ENCODE peak calls at places on chromosomes 7 and 10, in ten cellular contexts. One of them, this sample, is unnamed.

GRCh38 chr10:110783509-110784103 is 88.1 kb upstream of the PDCD4 start:
- DNase-seq in fibroblast of mammary gland: peak
- DNase-seq in mesothelial cell of epicardium: no peak
- DNase-seq in type B pancreatic cell: no peak
- DNase-seq in mucosa of descending colon: peak
- DNase-seq in body of pancreas: peak
- DNase-seq in astrocyte of the spinal cord: no peak
- DNase-seq in left ventricle myocardium inferior: no peak
- DNase-seq in PC-3: no peak
- DNase-seq in colonic mucosa: no peak
- DNase-seq in this sample: peak

GRCh38 chr7:144437370-144438191 is 34.1 kb upstream of the NOBOX start:
- DNase-seq in fibroblast of mammary gland: peak
- DNase-seq in mesothelial cell of epicardium: no peak
- DNase-seq in type B pancreatic cell: no peak
- DNase-seq in mucosa of descending colon: peak
- DNase-seq in body of pancreas: peak
- DNase-seq in astrocyte of the spinal cord: peak
- DNase-seq in left ventricle myocardium inferior: no peak
- DNase-seq in PC-3: peak
- DNase-seq in colonic mucosa: peak
- DNase-seq in this sample: peak

GRCh38 chr10:101779544-101780186 is 3.6 kb downstream of the NPM3 start:
- DNase-seq in fibroblast of mammary gland: peak
- DNase-seq in mesothelial cell of epicardium: peak
- DNase-seq in type B pancreatic cell: peak
- DNase-seq in mucosa of descending colon: peak
- DNase-seq in body of pancreas: peak
- DNase-seq in astrocyte of the spinal cord: peak
- DNase-seq in left ventricle myocardium inferior: peak
- DNase-seq in PC-3: peak
- DNase-seq in colonic mucosa: peak
- DNase-seq in this sample: peak

GRCh38 chr7:37033141-37033540 is 308.8 kb upstream of the AOAH start:
- DNase-seq in fibroblast of mammary gland: no peak
- DNase-seq in mesothelial cell of epicardium: no peak
- DNase-seq in type B pancreatic cell: no peak
- DNase-seq in mucosa of descending colon: no peak
- DNase-seq in body of pancreas: no peak
- DNase-seq in astrocyte of the spinal cord: no peak
- DNase-seq in left ventricle myocardium inferior: no peak
- DNase-seq in PC-3: no peak
- DNase-seq in colonic mucosa: no peak
- DNase-seq in this sample: no peak

GRCh38 chr10:126634915-126635314 is 35.6 kb downstream of the C10orf90 start:
- DNase-seq in fibroblast of mammary gland: no peak
- DNase-seq in mesothelial cell of epicardium: no peak
- DNase-seq in type B pancreatic cell: no peak
- DNase-seq in mucosa of descending colon: no peak
- DNase-seq in body of pancreas: no peak
- DNase-seq in astrocyte of the spinal cord: peak
- DNase-seq in left ventricle myocardium inferior: no peak
- DNase-seq in PC-3: peak
- DNase-seq in colonic mucosa: no peak
- DNase-seq in this sample: peak

GRCh38 chr10:27794157-27794556 is 48.5 kb upstream of the MKX start:
- DNase-seq in fibroblast of mammary gland: peak
- DNase-seq in mesothelial cell of epicardium: no peak
- DNase-seq in type B pancreatic cell: no peak
- DNase-seq in mucosa of descending colon: peak
- DNase-seq in body of pancreas: no peak
- DNase-seq in astrocyte of the spinal cord: no peak
- DNase-seq in left ventricle myocardium inferior: no peak
- DNase-seq in PC-3: no peak
- DNase-seq in colonic mucosa: peak
- DNase-seq in this sample: peak

GRCh38 chr10:28897617-28898464 is 220.5 kb downstream of the BAMBI start:
- DNase-seq in fibroblast of mammary gland: no peak
- DNase-seq in mesothelial cell of epicardium: no peak
- DNase-seq in type B pancreatic cell: no peak
- DNase-seq in mucosa of descending colon: no peak
- DNase-seq in body of pancreas: no peak
- DNase-seq in astrocyte of the spinal cord: no peak
- DNase-seq in left ventricle myocardium inferior: peak
- DNase-seq in PC-3: no peak
- DNase-seq in colonic mucosa: no peak
- DNase-seq in this sample: peak

GRCh38 chr7:27118580-27118979 is 12.0 kb downstream of the HOXA4 start:
- DNase-seq in fibroblast of mammary gland: no peak
- DNase-seq in mesothelial cell of epicardium: no peak
- DNase-seq in type B pancreatic cell: no peak
- DNase-seq in mucosa of descending colon: peak
- DNase-seq in body of pancreas: no peak
- DNase-seq in astrocyte of the spinal cord: no peak
- DNase-seq in left ventricle myocardium inferior: no peak
- DNase-seq in PC-3: no peak
- DNase-seq in colonic mucosa: peak
- DNase-seq in this sample: no peak

GRCh38 chr7:131365876-131366275 is 38.2 kb downstream of the MKLN1 start:
- DNase-seq in fibroblast of mammary gland: peak
- DNase-seq in mesothelial cell of epicardium: no peak
- DNase-seq in type B pancreatic cell: no peak
- DNase-seq in mucosa of descending colon: no peak
- DNase-seq in body of pancreas: no peak
- DNase-seq in astrocyte of the spinal cord: peak
- DNase-seq in left ventricle myocardium inferior: no peak
- DNase-seq in PC-3: no peak
- DNase-seq in colonic mucosa: no peak
- DNase-seq in this sample: peak

GRCh38 chr7:138625849-138626230 is 75.3 kb downstream of the SVOPL start:
- DNase-seq in fibroblast of mammary gland: no peak
- DNase-seq in mesothelial cell of epicardium: no peak
- DNase-seq in type B pancreatic cell: no peak
- DNase-seq in mucosa of descending colon: no peak
- DNase-seq in body of pancreas: no peak
- DNase-seq in astrocyte of the spinal cord: no peak
- DNase-seq in left ventricle myocardium inferior: no peak
- DNase-seq in PC-3: no peak
- DNase-seq in colonic mucosa: no peak
- DNase-seq in this sample: no peak

GRCh38 chr7:112202819-112203218 is 3.4 kb downstream of the DOCK4 start:
- DNase-seq in fibroblast of mammary gland: no peak
- DNase-seq in mesothelial cell of epicardium: no peak
- DNase-seq in type B pancreatic cell: no peak
- DNase-seq in mucosa of descending colon: peak
- DNase-seq in body of pancreas: peak
- DNase-seq in astrocyte of the spinal cord: no peak
- DNase-seq in left ventricle myocardium inferior: no peak
- DNase-seq in PC-3: peak
- DNase-seq in colonic mucosa: peak
- DNase-seq in this sample: peak

GRCh38 chr10:127193125-127193524 is 3.3 kb downstream of the INSYN2A start:
- DNase-seq in fibroblast of mammary gland: peak
- DNase-seq in mesothelial cell of epicardium: no peak
- DNase-seq in type B pancreatic cell: no peak
- DNase-seq in mucosa of descending colon: no peak
- DNase-seq in body of pancreas: no peak
- DNase-seq in astrocyte of the spinal cord: peak
- DNase-seq in left ventricle myocardium inferior: no peak
- DNase-seq in PC-3: no peak
- DNase-seq in colonic mucosa: no peak
- DNase-seq in this sample: peak

GRCh38 chr10:99870051-99870730 is 87.8 kb downstream of the ABCC2 start:
- DNase-seq in fibroblast of mammary gland: no peak
- DNase-seq in mesothelial cell of epicardium: no peak
- DNase-seq in type B pancreatic cell: no peak
- DNase-seq in mucosa of descending colon: no peak
- DNase-seq in body of pancreas: no peak
- DNase-seq in astrocyte of the spinal cord: peak
- DNase-seq in left ventricle myocardium inferior: no peak
- DNase-seq in PC-3: no peak
- DNase-seq in colonic mucosa: no peak
- DNase-seq in this sample: no peak

GRCh38 chr10:93034426-93034825 is 26.2 kb upstream of the CYP26C1 start:
- DNase-seq in fibroblast of mammary gland: no peak
- DNase-seq in mesothelial cell of epicardium: no peak
- DNase-seq in type B pancreatic cell: no peak
- DNase-seq in mucosa of descending colon: no peak
- DNase-seq in body of pancreas: no peak
- DNase-seq in astrocyte of the spinal cord: no peak
- DNase-seq in left ventricle myocardium inferior: no peak
- DNase-seq in PC-3: no peak
- DNase-seq in colonic mucosa: no peak
- DNase-seq in this sample: peak

GRCh38 chr10:93039110-93039509 is 21.5 kb upstream of the CYP26C1 start:
- DNase-seq in fibroblast of mammary gland: peak
- DNase-seq in mesothelial cell of epicardium: no peak
- DNase-seq in type B pancreatic cell: no peak
- DNase-seq in mucosa of descending colon: no peak
- DNase-seq in body of pancreas: no peak
- DNase-seq in astrocyte of the spinal cord: no peak
- DNase-seq in left ventricle myocardium inferior: no peak
- DNase-seq in PC-3: no peak
- DNase-seq in colonic mucosa: no peak
- DNase-seq in this sample: peak

GRCh38 chr10:93039721-93040120 is 20.9 kb upstream of the CYP26C1 start:
- DNase-seq in fibroblast of mammary gland: peak
- DNase-seq in mesothelial cell of epicardium: no peak
- DNase-seq in type B pancreatic cell: no peak
- DNase-seq in mucosa of descending colon: peak
- DNase-seq in body of pancreas: no peak
- DNase-seq in astrocyte of the spinal cord: peak
- DNase-seq in left ventricle myocardium inferior: no peak
- DNase-seq in PC-3: peak
- DNase-seq in colonic mucosa: no peak
- DNase-seq in this sample: peak
- TF ChIP-seq CTCF in fibroblast of mammary gland: peak
- TF ChIP-seq CTCF in mesothelial cell of epicardium: no peak
- TF ChIP-seq CTCF in type B pancreatic cell: peak
- TF ChIP-seq CTCF in mucosa of descending colon: peak
- TF ChIP-seq CTCF in body of pancreas: no peak
- TF ChIP-seq CTCF in astrocyte of the spinal cord: peak
- TF ChIP-seq CTCF in left ventricle myocardium inferior: peak
- TF ChIP-seq CTCF in PC-3: peak
- TF ChIP-seq CTCF in colonic mucosa: peak
- TF ChIP-seq CTCF in this sample: peak

GRCh38 chr10:85317827-85318226 is 989.4 kb downstream of the CCSER2 start:
- DNase-seq in fibroblast of mammary gland: no peak
- DNase-seq in mesothelial cell of epicardium: no peak
- DNase-seq in type B pancreatic cell: no peak
- DNase-seq in mucosa of descending colon: no peak
- DNase-seq in body of pancreas: no peak
- DNase-seq in astrocyte of the spinal cord: no peak
- DNase-seq in left ventricle myocardium inferior: no peak
- DNase-seq in PC-3: no peak
- DNase-seq in colonic mucosa: no peak
- DNase-seq in this sample: no peak
- TF ChIP-seq CTCF in fibroblast of mammary gland: no peak
- TF ChIP-seq CTCF in mesothelial cell of epicardium: no peak
- TF ChIP-seq CTCF in type B pancreatic cell: peak
- TF ChIP-seq CTCF in mucosa of descending colon: no peak
- TF ChIP-seq CTCF in body of pancreas: no peak
- TF ChIP-seq CTCF in astrocyte of the spinal cord: no peak
- TF ChIP-seq CTCF in left ventricle myocardium inferior: no peak
- TF ChIP-seq CTCF in PC-3: no peak
- TF ChIP-seq CTCF in colonic mucosa: no peak
- TF ChIP-seq CTCF in this sample: no peak

GRCh38 chr10:128859738-128860386 is 607.2 kb upstream of the MGMT start:
- DNase-seq in fibroblast of mammary gland: peak
- DNase-seq in mesothelial cell of epicardium: no peak
- DNase-seq in type B pancreatic cell: no peak
- DNase-seq in mucosa of descending colon: peak
- DNase-seq in body of pancreas: peak
- DNase-seq in astrocyte of the spinal cord: no peak
- DNase-seq in left ventricle myocardium inferior: no peak
- DNase-seq in PC-3: peak
- DNase-seq in colonic mucosa: peak
- DNase-seq in this sample: peak
- TF ChIP-seq CTCF in fibroblast of mammary gland: peak
- TF ChIP-seq CTCF in mesothelial cell of epicardium: peak
- TF ChIP-seq CTCF in type B pancreatic cell: peak
- TF ChIP-seq CTCF in mucosa of descending colon: no peak
- TF ChIP-seq CTCF in body of pancreas: no peak
- TF ChIP-seq CTCF in astrocyte of the spinal cord: peak
- TF ChIP-seq CTCF in left ventricle myocardium inferior: peak
- TF ChIP-seq CTCF in PC-3: peak
- TF ChIP-seq CTCF in colonic mucosa: peak
- TF ChIP-seq CTCF in this sample: peak

GRCh38 chr10:36720931-36721330 is 404.5 kb upstream of the ANKRD30A start:
- DNase-seq in fibroblast of mammary gland: no peak
- DNase-seq in mesothelial cell of epicardium: no peak
- DNase-seq in type B pancreatic cell: no peak
- DNase-seq in mucosa of descending colon: no peak
- DNase-seq in body of pancreas: no peak
- DNase-seq in astrocyte of the spinal cord: no peak
- DNase-seq in left ventricle myocardium inferior: no peak
- DNase-seq in PC-3: peak
- DNase-seq in colonic mucosa: no peak
- DNase-seq in this sample: peak

GRCh38 chr10:36721851-36722250 is 403.5 kb upstream of the ANKRD30A start:
- DNase-seq in fibroblast of mammary gland: peak
- DNase-seq in mesothelial cell of epicardium: no peak
- DNase-seq in type B pancreatic cell: no peak
- DNase-seq in mucosa of descending colon: no peak
- DNase-seq in body of pancreas: no peak
- DNase-seq in astrocyte of the spinal cord: no peak
- DNase-seq in left ventricle myocardium inferior: no peak
- DNase-seq in PC-3: no peak
- DNase-seq in colonic mucosa: no peak
- DNase-seq in this sample: peak

GRCh38 chr10:36730316-36730715 is 395.1 kb upstream of the ANKRD30A start:
- DNase-seq in fibroblast of mammary gland: no peak
- DNase-seq in mesothelial cell of epicardium: no peak
- DNase-seq in type B pancreatic cell: no peak
- DNase-seq in mucosa of descending colon: no peak
- DNase-seq in body of pancreas: no peak
- DNase-seq in astrocyte of the spinal cord: no peak
- DNase-seq in left ventricle myocardium inferior: no peak
- DNase-seq in PC-3: peak
- DNase-seq in colonic mucosa: no peak
- DNase-seq in this sample: no peak

GRCh38 chr10:36722777-36723176 is 402.6 kb upstream of the ANKRD30A start:
- DNase-seq in fibroblast of mammary gland: no peak
- DNase-seq in mesothelial cell of epicardium: no peak
- DNase-seq in type B pancreatic cell: no peak
- DNase-seq in mucosa of descending colon: no peak
- DNase-seq in body of pancreas: no peak
- DNase-seq in astrocyte of the spinal cord: no peak
- DNase-seq in left ventricle myocardium inferior: no peak
- DNase-seq in PC-3: no peak
- DNase-seq in colonic mucosa: no peak
- DNase-seq in this sample: no peak

GRCh38 chr10:36725581-36726520 is 399.5 kb upstream of the ANKRD30A start:
- DNase-seq in fibroblast of mammary gland: peak
- DNase-seq in mesothelial cell of epicardium: no peak
- DNase-seq in type B pancreatic cell: no peak
- DNase-seq in mucosa of descending colon: no peak
- DNase-seq in body of pancreas: peak
- DNase-seq in astrocyte of the spinal cord: peak
- DNase-seq in left ventricle myocardium inferior: no peak
- DNase-seq in PC-3: peak
- DNase-seq in colonic mucosa: no peak
- DNase-seq in this sample: peak
- TF ChIP-seq CTCF in fibroblast of mammary gland: peak
- TF ChIP-seq CTCF in mesothelial cell of epicardium: no peak
- TF ChIP-seq CTCF in type B pancreatic cell: peak
- TF ChIP-seq CTCF in mucosa of descending colon: no peak
- TF ChIP-seq CTCF in body of pancreas: no peak
- TF ChIP-seq CTCF in astrocyte of the spinal cord: peak
- TF ChIP-seq CTCF in left ventricle myocardium inferior: peak
- TF ChIP-seq CTCF in PC-3: peak
- TF ChIP-seq CTCF in colonic mucosa: no peak
- TF ChIP-seq CTCF in this sample: peak

This sample was measured in cardiac fibroblast.